ENCODE peak calls at places on chromosomes 11 and 22, in six cellular contexts. Q is MG63, F is left lung, M is COR-L47, W is pulmonary artery endothelial cell, Z is Ammon's horn. G is an unnamed sample.
A peak's percentile ranks its signal among the peaks of the same experiment; 100 is the strongest.

GRCh38 chr11:86062719-86063118 is 6.2 kb downstream of the PICALM start:
- DNase-seq in Q (no peak), F (no peak), M (no peak), W (no peak), Z (peak; percentile 22), G (no peak)

GRCh38 chr11:27213232-27213660 is 149.8 kb downstream of the CCDC34 start:
- DNase-seq in Q (peak; percentile 30), F (no peak), M (no peak), W (peak; percentile 13), Z (peak; percentile 53), G (peak; percentile 63)

GRCh38 chr22:48900626-48901025 is 927.0 kb downstream of the BRD1 start:
- DNase-seq in Q (no peak), F (no peak), M (no peak), W (no peak), Z (no peak), G (no peak)

GRCh38 chr11:93330446-93330984 is at the start of gene DEUP1:
- DNase-seq in Q (no peak), F (peak; percentile 72), M (peak; percentile 75), W (no peak), Z (peak; percentile 11), G (no peak)

GRCh38 chr11:71247551-71248250 is 4.7 kb downstream of the SHANK2 start:
- DNase-seq in Q (no peak), F (no peak), M (no peak), W (no peak), Z (peak; percentile 52), G (peak; percentile 12)

GRCh38 chr22:48889209-48889830 is 938.4 kb downstream of the BRD1 start:
- DNase-seq in Q (no peak), F (no peak), M (no peak), W (no peak), Z (no peak), G (no peak)

GRCh38 chr22:41668971-41669911 is 19.4 kb downstream of the SNU13 start:
- DNase-seq in Q (no peak), F (no peak), M (no peak), W (no peak), Z (no peak), G (no peak)

GRCh38 chr11:27465629-27466028 is 7.0 kb downstream of the LGR4 start:
- DNase-seq in Q (no peak), F (no peak), M (peak; percentile 9), W (no peak), Z (no peak), G (no peak)

GRCh38 chr11:118911880-118912741 is 13.6 kb downstream of the BCL9L start:
- DNase-seq in Q (peak; percentile 92), F (peak; percentile 90), M (no peak), W (peak; percentile 75), Z (no peak), G (no peak)

GRCh38 chr11:57640068-57640800 is 9.5 kb downstream of the YPEL4 start:
- DNase-seq in Q (no peak), F (no peak), M (no peak), W (no peak), Z (no peak), G (no peak)

G was measured in cerebellum.